ENCODE peak calls at places on chromosomes 16 and 17, in six cellular contexts. N is mesothelial cell of epicardium; B is CD4-positive, alpha-beta T cell; D is PC-3; E is HFF-Myc; J is ovary. S is an unnamed sample.

GRCh38 chr17:1649844-1650409 is at the start of gene RILP:
- DNase-seq in N (no peak), B (no peak), D (peak; percentile 76), E (no peak), J (peak; percentile 76), S (no peak)

GRCh38 chr16:55264949-55265348 is 59.1 kb upstream of the IRX6 start:
- DNase-seq in N (no peak), B (no peak), D (no peak), E (peak; percentile 12), J (no peak), S (no peak)

GRCh38 chr17:44672479-44673093 is 16.3 kb downstream of the MEIOC start:
- DNase-seq in N (no peak), B (no peak), D (peak; percentile 63), E (no peak), J (no peak), S (no peak)

GRCh38 chr17:48625502-48626201 is 506 bp downstream of the HOXB9 start:
- DNase-seq in N (peak; percentile 79), B (no peak), D (peak; percentile 77), E (no peak), J (no peak), S (peak; percentile 39)

GRCh38 chr16:996672-997071 is 15.1 kb downstream of the SOX8 start:
- DNase-seq in N (no peak), B (peak; percentile 54), D (no peak), E (no peak), J (no peak), S (no peak)

GRCh38 chr17:76132574-76133338 is 8.3 kb downstream of the FOXJ1 start:
- DNase-seq in N (no peak), B (no peak), D (peak; percentile 84), E (no peak), J (no peak), S (no peak)

GRCh38 chr17:42677921-42678781 is 1.4 kb upstream of the PLEKHH3 start:
- DNase-seq in N (peak; percentile 82), B (peak; percentile 63), D (peak; percentile 80), E (no peak), J (peak; percentile 77), S (peak; percentile 80)

GRCh38 chr17:36879599-36880255 is 57.5 kb upstream of the LHX1 start:
- DNase-seq in N (no peak), B (no peak), D (no peak), E (no peak), J (no peak), S (no peak)

GRCh38 chr16:12158428-12158827 is 181.9 kb downstream of the SNX29 start:
- DNase-seq in N (no peak), B (no peak), D (peak; percentile 85), E (peak; percentile 56), J (no peak), S (no peak)

GRCh38 chr16:87713469-87714229 is 52.1 kb downstream of the KLHDC4 start:
- DNase-seq in N (no peak), B (peak; percentile 58), D (no peak), E (no peak), J (no peak), S (peak; percentile 67)

GRCh38 chr17:52148969-52149351 is 9.6 kb downstream of the CA10 start:
- DNase-seq in N (no peak), B (no peak), D (peak; percentile 88), E (no peak), J (no peak), S (no peak)

GRCh38 chr17:384622-385194 is 32.1 kb upstream of the RPH3AL start:
- DNase-seq in N (no peak), B (no peak), D (no peak), E (no peak), J (no peak), S (no peak)

GRCh38 chr16:49352923-49353322 is 20.7 kb upstream of the C16orf78 start:
- DNase-seq in N (no peak), B (no peak), D (peak; percentile 4), E (no peak), J (no peak), S (no peak)
- TF ChIP-seq CTCF in N (no peak), B (no peak), D (peak; percentile 40), E (peak; percentile 40), J (no peak), S (no peak)

GRCh38 chr16:66251406-66252160 is 114.9 kb upstream of the CDH5 start:
- DNase-seq in N (no peak), B (no peak), D (no peak), E (no peak), J (no peak), S (no peak)
- TF ChIP-seq CTCF in N (no peak), B (no peak), D (no peak), E (no peak), J (no peak), S (no peak)

GRCh38 chr16:53045554-53046250 is 7.0 kb downstream of the CHD9NB start:
- DNase-seq in N (no peak), B (no peak), D (peak; percentile 38), E (no peak), J (no peak), S (no peak)

GRCh38 chr16:53043462-53043861 is 9.2 kb downstream of the CHD9NB start:
- DNase-seq in N (no peak), B (no peak), D (no peak), E (no peak), J (peak; percentile 15), S (no peak)

GRCh38 chr16:53042235-53042645 is 10.5 kb downstream of the CHD9NB start:
- DNase-seq in N (no peak), B (no peak), D (no peak), E (no peak), J (no peak), S (no peak)

GRCh38 chr16:53041196-53041977 is 11.3 kb downstream of the CHD9NB start:
- DNase-seq in N (peak; percentile 51), B (no peak), D (no peak), E (no peak), J (peak; percentile 42), S (no peak)

DNA sequence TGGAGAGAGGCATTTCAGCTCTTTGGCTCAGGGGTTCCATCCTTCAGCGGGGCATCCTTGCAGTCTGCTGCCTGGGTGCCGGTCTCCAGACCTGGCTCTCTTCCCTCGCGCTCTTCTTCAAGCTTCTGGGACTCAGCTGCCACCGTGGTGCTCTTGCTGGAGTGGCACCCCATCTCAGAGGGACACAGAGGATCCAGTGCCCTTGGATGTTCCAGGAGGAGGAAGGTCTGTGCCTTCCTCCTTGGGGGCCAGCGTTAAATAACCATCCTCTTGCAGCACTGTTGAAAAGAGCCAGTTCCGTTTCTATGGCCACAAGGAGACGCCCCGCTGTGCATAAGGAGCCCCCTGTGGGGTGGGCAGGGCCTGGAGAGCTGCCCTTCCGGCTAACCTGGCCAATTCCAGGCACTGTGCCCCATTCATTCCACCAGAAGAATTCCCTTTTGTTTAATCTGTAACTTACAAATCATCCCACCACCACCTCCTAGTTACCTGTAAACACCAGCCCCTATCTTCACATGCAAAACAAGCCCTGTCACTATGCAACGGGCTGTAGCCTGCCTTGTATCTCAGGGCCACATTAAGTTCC is 8.6 kb downstream of the CHD9NB start:
- DNase-seq in N (no peak), B (no peak), D (no peak), E (no peak), J (no peak), S (no peak)
- TF ChIP-seq CTCF in N (no peak), B (no peak), D (no peak), E (no peak), J (no peak), S (no peak)

GRCh38 chr16:17467923-17468540 is 2.7 kb downstream of the XYLT1 start:
- DNase-seq in N (peak; percentile 69), B (peak; percentile 33), D (no peak), E (peak; percentile 36), J (peak; percentile 66), S (no peak)
- TF ChIP-seq CTCF in N (no peak), B (peak; percentile 48), D (peak; percentile 15), E (peak; percentile 81), J (no peak), S (no peak)

DNA sequence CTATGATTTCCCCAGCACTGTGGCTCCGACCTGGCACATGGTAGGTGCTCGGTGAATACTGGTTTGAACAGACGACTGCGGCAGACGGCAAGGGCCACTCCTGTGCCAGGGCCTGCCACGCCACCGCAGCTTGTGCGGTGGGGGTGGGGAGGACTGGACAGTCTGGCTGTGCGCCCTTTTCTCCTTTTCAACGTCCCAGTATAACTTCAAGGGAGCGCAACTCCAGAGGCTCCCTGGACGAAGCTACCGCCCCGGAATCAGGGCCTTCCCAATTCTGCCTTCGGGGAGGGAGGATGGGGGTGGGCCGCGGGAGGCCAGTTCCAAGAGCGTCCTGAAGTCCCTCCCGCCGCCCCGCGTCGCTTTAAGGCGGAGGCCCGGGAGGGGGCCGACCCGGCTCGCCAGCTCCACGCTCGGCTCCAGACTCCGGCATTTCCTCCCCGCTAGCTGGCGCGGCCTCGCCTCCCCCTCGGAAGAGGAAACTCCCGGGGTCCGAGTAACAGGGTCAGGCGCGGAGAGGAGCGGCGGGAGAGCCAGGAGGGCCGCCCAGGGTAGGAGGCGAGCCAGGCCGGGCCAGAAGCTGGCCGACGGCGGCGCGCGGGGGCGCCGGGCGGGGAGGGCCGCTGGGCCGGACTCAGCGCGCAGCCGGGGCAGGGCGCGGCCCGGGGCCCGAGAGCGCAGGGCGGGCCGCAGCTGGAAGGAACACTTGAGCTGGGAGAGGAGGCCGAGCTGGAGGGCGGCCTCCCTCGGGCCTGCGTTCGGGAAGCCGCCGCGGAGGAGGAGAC is at the start of gene ITPRIPL2:
- DNase-seq in N (peak; percentile 76), B (no peak), D (peak; percentile 87), E (peak; percentile 65), J (peak; percentile 77), S (no peak)
- TF ChIP-seq CTCF in N (no peak), B (no peak), D (no peak), E (no peak), J (no peak), S (no peak)

DNA sequence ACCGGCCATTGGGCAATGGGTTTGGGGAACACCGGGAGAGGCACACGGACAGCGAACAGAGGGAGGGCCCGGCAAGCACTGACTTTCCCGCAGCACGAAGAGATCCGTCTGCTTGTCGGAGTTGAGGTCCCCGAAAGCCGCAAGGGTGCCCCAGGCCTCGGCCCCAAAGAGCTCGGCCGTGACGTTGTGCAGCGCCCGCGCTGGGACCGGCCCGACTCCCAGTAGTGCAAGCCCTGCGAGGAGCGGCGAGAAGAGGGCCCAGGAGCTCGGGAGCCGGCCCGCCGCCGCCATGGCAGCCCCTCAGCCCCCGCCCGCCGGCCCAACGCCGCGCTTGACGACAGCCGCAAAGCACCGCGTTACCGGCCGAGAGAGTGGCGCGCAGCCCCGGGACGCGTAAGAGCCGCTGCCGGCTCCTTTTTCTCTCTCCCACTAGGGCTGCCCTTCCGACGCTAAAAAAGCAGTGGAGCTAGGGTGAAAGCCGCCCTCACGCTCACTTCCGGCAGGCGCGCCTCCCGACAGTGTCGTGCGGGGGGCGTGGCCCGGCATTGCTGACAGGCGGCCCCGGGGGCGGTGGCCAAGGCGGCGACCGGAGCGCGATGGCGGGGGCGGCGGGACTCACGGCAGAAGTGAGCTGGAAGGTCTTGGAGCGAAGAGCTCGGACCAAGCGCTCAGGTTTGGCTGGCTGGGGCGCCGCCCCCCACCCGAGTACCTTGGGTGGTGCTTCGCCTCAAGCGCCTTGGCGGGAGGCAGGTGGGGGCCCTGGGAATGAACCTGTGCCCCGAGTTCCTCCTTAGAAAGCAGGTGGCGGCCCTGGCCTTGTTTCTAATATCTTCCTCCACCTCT is at the start of the genes ITFG1 and PHKB:
- DNase-seq in N (peak; percentile 92), B (peak; percentile 94), D (peak; percentile 85), E (peak; percentile 63), J (peak; percentile 86), S (peak; percentile 96)
- TF ChIP-seq CTCF in N (no peak), B (no peak), D (no peak), E (no peak), J (no peak), S (no peak)

S was measured in natural killer cell.